ENCODE peak calls at places on chromosomes 5 and 9, in six cellular contexts. E, A, S, C, T and F are unnamed samples.

GRCh38 chr5:171953860-171954701 is 52.4 kb downstream of the FBXW11 start:
- DNase-seq in E (peak; percentile 33), A (no peak), S (peak; percentile 84), C (no peak), T (peak; percentile 62), F (peak; percentile 41)

GRCh38 chr9:70988551-70988950 is 132.9 kb downstream of the TRPM3 start:
- DNase-seq in E (no peak), A (no peak), S (no peak), C (no peak), T (no peak), F (no peak)

GRCh38 chr5:39072915-39073758 is 1.1 kb downstream of the RICTOR start:
- DNase-seq in E (peak; percentile 53), A (peak; percentile 49), S (peak; percentile 77), C (no peak), T (peak; percentile 66), F (peak; percentile 78)

GRCh38 chr5:180395540-180396274 is 42.6 kb upstream of the GFPT2 start:
- DNase-seq in E (peak; percentile 31), A (no peak), S (no peak), C (no peak), T (no peak), F (no peak)

GRCh38 chr5:139146809-139147742 is 51.1 kb downstream of the SIL1 start:
- DNase-seq in E (no peak), A (no peak), S (no peak), C (no peak), T (no peak), F (no peak)

GRCh38 chr5:90421136-90421535 is 11.6 kb upstream of the CETN3 start:
- DNase-seq in E (peak; percentile 37), A (peak; percentile 42), S (peak; percentile 48), C (no peak), T (peak; percentile 31), F (peak; percentile 7)

GRCh38 chr5:40681351-40682311 is 1.9 kb downstream of the PTGER4 start:
- DNase-seq in E (no peak), A (peak; percentile 45), S (no peak), C (no peak), T (no peak), F (peak; percentile 60)

GRCh38 chr5:91136271-91136670 is 246.8 kb downstream of the ARRDC3 start:
- DNase-seq in E (peak; percentile 23), A (no peak), S (no peak), C (no peak), T (no peak), F (no peak)

GRCh38 chr9:112110773-112111106 is 64.4 kb downstream of the SUSD1 start:
- DNase-seq in E (no peak), A (no peak), S (no peak), C (no peak), T (no peak), F (no peak)

GRCh38 chr5:90109285-90109684 is 300.3 kb downstream of the CETN3 start:
- DNase-seq in E (no peak), A (no peak), S (no peak), C (no peak), T (no peak), F (no peak)

GRCh38 chr9:136011703-136012496 is 50.7 kb upstream of the UBAC1 start:
- DNase-seq in E (no peak), A (peak; percentile 25), S (peak; percentile 34), C (no peak), T (peak; percentile 97), F (peak; percentile 70)

DNA sequence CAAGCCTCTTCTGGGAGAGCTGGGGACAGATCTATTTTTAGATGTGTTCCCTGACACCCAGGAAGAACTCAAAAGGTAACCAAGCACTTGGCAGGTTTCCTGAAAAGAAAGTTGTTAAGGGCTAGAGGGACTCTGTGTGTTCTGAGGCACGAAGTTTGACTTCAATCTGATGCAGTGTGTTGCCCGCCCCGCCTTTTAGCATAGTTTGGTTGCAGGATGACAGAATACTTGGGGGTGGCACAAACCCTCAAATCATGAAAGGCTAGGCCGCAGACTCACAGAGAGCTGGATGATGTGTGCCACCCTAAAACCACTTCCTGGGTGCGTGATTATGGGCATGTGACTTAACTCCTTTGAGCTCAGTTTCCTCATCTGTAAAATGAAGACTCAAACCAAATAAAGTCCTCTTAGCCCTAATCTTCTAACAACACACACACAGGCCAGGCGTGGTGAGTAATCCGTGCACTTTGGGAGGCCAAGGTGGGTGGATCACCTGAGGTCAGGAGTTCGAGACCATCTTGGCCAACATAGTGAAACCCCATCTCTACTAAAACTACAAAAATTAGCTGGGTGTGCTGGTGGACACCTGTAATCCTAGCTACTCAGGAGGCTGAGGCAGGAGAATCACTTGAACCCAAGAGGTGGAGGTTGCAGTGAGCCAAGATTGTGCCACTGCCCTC is 12.8 kb upstream of the NDFIP1 start:
- DNase-seq in E (no peak), A (no peak), S (peak; percentile 38), C (no peak), T (no peak), F (no peak)
- TF ChIP-seq JUN in E (no peak), A (no peak), S (no peak), C (no peak), T (no peak), F (no peak)

GRCh38 chr5:67234671-67235176 is 38.1 kb upstream of the CD180 start:
- DNase-seq in E (no peak), A (no peak), S (peak; percentile 3), C (no peak), T (peak; percentile 39), F (peak; percentile 95)
- TF ChIP-seq JUN in E (no peak), A (no peak), S (no peak), C (no peak), T (no peak), F (peak; percentile 44)

DNA sequence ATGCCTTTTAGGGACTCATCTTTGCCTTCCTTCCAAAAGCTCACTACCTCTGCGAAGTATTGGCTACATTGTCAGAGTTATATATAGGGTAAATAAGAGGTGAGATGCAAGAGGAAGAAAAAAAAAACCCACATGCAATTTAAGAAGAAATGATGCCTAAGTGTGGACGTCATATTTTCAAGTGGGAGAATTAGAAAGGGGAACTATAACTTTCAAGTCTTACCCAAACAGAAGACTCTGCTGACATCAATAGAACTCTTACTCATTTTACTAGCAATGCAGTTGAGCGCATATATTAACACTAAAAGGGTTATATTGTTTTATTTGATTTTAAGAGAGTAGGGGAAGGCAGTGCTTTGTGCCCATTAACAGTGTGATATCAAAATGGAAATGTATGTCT is 15.7 kb downstream of the EBF1 start:
- DNase-seq in E (no peak), A (no peak), S (no peak), C (no peak), T (no peak), F (no peak)
- TF ChIP-seq JUN in E (no peak), A (no peak), S (no peak), C (no peak), T (no peak), F (no peak)

DNA sequence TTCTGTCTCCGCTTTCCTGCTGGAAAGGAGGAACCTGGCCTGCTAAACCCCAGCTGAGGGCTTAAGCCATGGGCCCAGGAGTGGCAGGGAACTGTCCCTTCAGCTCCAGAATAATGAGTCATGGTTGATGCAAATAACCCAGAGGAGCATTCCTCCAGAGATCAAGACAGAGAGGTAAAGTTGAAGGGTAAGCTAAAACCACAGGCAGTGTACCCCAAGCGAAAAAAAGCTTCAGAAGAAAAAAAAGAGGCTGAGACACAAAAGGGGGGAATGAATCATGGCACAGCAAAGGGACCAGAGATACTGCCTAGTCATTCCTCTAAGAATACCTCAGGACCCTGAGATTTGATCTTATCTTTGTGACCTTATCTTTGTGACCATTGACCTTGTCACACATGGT is 199.5 kb upstream of the TAS2R1 start:
- DNase-seq in E (no peak), A (no peak), S (no peak), C (no peak), T (no peak), F (no peak)
- TF ChIP-seq JUN in E (no peak), A (no peak), S (no peak), C (no peak), T (no peak), F (no peak)

DNA sequence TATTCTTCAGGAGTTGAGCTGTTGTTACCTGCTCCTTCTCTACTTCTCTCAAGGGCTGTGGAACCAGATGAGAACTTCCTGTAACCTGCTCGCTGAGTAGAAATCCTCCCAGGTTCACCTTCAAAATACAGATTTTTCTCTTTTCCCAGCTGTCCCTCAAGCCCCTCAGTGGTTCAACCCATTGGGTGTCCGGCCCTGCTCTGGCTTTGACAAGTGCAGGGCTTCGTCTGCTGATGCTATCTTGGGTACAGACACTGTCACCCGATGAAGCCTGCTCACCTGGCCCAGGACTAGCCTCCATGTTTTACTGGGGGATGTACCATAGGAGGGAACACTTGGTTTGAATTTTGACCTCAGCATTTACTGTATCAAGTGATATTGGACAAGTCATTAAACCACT is 490.4 kb downstream of the IRX1 start:
- DNase-seq in E (no peak), A (no peak), S (no peak), C (no peak), T (no peak), F (no peak)
- TF ChIP-seq JUN in E (no peak), A (no peak), S (no peak), C (no peak), T (no peak), F (no peak)

GRCh38 chr5:158385982-158386381 is 527.0 kb upstream of the CLINT1 start:
- DNase-seq in E (no peak), A (no peak), S (no peak), C (no peak), T (no peak), F (no peak)
- TF ChIP-seq JUN in E (no peak), A (no peak), S (no peak), C (no peak), T (no peak), F (no peak)

DNA sequence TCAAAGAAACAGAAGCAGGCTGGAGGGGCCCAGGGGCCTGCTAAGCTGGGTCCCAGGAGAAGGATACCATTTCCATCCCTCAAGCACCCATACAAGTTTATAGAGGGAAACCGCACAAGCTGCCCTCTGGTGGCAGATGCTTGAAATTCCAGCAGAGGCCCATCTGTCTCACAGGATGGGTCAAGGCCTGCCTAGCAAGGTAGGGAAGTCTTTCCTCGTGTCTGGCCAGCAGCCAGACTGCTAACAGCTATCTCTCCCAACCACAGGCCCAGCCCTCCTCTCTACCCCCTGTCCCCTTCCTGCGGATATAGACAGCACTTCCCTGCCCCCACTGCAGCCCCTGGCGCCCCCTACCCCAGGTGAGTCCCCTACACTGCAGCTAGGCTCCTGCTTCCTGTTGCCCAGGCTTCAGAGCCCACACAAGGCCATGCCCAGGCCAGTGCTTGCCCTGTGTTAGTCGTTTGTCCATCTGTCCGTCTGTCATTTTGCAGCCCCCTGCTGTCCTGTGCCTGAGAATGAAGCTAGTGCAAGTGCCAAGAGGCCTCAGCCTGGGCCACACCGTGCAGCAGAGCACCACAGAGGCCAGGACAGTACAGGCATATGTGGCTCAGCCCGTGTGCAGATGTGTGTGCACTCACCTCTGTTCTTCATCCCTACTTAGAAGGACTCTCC is 26.2 kb downstream of the TCF7 start:
- DNase-seq in E (peak; percentile 78), A (peak; percentile 80), S (peak; percentile 94), C (peak; percentile 57), T (peak; percentile 78), F (peak; percentile 63)
- TF ChIP-seq JUN in E (no peak), A (no peak), S (no peak), C (no peak), T (no peak), F (no peak)

GRCh38 chr5:95600557-95600956 is 19.3 kb upstream of the GPR150 start:
- DNase-seq in E (no peak), A (no peak), S (no peak), C (no peak), T (no peak), F (no peak)
- TF ChIP-seq JUN in E (no peak), A (no peak), S (no peak), C (no peak), T (no peak), F (no peak)